ENCODE peak calls at places on chromosomes 12 and 14, in six cellular contexts. One of them, this sample, is unnamed.

GRCh38 chr12:19440019-19440858 is 947 bp downstream of the AEBP2 start:
- DNase-seq in epithelial cell of esophagus: peak
- DNase-seq in mesothelial cell of epicardium: peak
- DNase-seq in mammary epithelial cell: peak
- DNase-seq in Panc1: no peak
- DNase-seq in PC-9: peak
- DNase-seq in this sample: no peak

GRCh38 chr14:94058674-94059138 is 22.3 kb downstream of the DDX24 start:
- DNase-seq in mesothelial cell of epicardium: no peak
- DNase-seq in epithelial cell of esophagus: no peak
- DNase-seq in PC-9: no peak
- DNase-seq in mammary epithelial cell: no peak
- DNase-seq in Panc1: no peak
- DNase-seq in this sample: no peak

GRCh38 chr14:81485372-81485771 is 48.3 kb downstream of the SEL1L start:
- DNase-seq in epithelial cell of esophagus: no peak
- DNase-seq in Panc1: no peak
- DNase-seq in PC-9: no peak
- DNase-seq in mesothelial cell of epicardium: no peak
- DNase-seq in mammary epithelial cell: no peak
- DNase-seq in this sample: no peak

GRCh38 chr12:117024961-117025480 is 74.2 kb downstream of the TESC start:
- DNase-seq in Panc1: no peak
- DNase-seq in epithelial cell of esophagus: no peak
- DNase-seq in mesothelial cell of epicardium: peak
- DNase-seq in PC-9: no peak
- DNase-seq in mammary epithelial cell: no peak
- DNase-seq in this sample: no peak

GRCh38 chr12:106126441-106127288 is 12.1 kb downstream of the NUAK1 start:
- DNase-seq in mesothelial cell of epicardium: no peak
- DNase-seq in PC-9: peak
- DNase-seq in Panc1: peak
- DNase-seq in epithelial cell of esophagus: peak
- DNase-seq in mammary epithelial cell: peak
- DNase-seq in this sample: no peak

GRCh38 chr12:89895591-89895990 is 187.0 kb upstream of the ATP2B1 start:
- DNase-seq in Panc1: no peak
- DNase-seq in PC-9: no peak
- DNase-seq in mammary epithelial cell: no peak
- DNase-seq in epithelial cell of esophagus: no peak
- DNase-seq in mesothelial cell of epicardium: no peak
- DNase-seq in this sample: no peak

GRCh38 chr12:106073179-106073578 is 65.6 kb downstream of the NUAK1 start:
- DNase-seq in mesothelial cell of epicardium: no peak
- DNase-seq in PC-9: no peak
- DNase-seq in Panc1: no peak
- DNase-seq in mammary epithelial cell: no peak
- DNase-seq in epithelial cell of esophagus: peak
- DNase-seq in this sample: no peak

GRCh38 chr12:122985590-122986257 is 5.2 kb downstream of the ARL6IP4 start:
- DNase-seq in epithelial cell of esophagus: no peak
- DNase-seq in PC-9: no peak
- DNase-seq in mammary epithelial cell: no peak
- DNase-seq in mesothelial cell of epicardium: no peak
- DNase-seq in Panc1: no peak
- DNase-seq in this sample: no peak

GRCh38 chr12:109679716-109680520 is 33.7 kb upstream of the FAM222A start:
- DNase-seq in epithelial cell of esophagus: no peak
- DNase-seq in Panc1: no peak
- DNase-seq in PC-9: no peak
- DNase-seq in mammary epithelial cell: no peak
- DNase-seq in mesothelial cell of epicardium: no peak
- DNase-seq in this sample: peak

GRCh38 chr12:13981296-13981962 is at the start of gene GRIN2B:
- DNase-seq in mesothelial cell of epicardium: peak
- DNase-seq in mammary epithelial cell: no peak
- DNase-seq in PC-9: no peak
- DNase-seq in Panc1: no peak
- DNase-seq in epithelial cell of esophagus: no peak
- DNase-seq in this sample: no peak

GRCh38 chr12:127923501-127923900 is 343.5 kb upstream of the TMEM132C start:
- DNase-seq in Panc1: no peak
- DNase-seq in mammary epithelial cell: no peak
- DNase-seq in PC-9: no peak
- DNase-seq in mesothelial cell of epicardium: no peak
- DNase-seq in epithelial cell of esophagus: no peak
- DNase-seq in this sample: no peak

GRCh38 chr12:26648584-26648983 is 184.4 kb downstream of the ITPR2 start:
- DNase-seq in mesothelial cell of epicardium: no peak
- DNase-seq in epithelial cell of esophagus: peak
- DNase-seq in PC-9: peak
- DNase-seq in mammary epithelial cell: peak
- DNase-seq in Panc1: no peak
- DNase-seq in this sample: no peak

GRCh38 chr12:49553512-49554088 is 14.3 kb downstream of the MCRS1 start:
- DNase-seq in PC-9: no peak
- DNase-seq in epithelial cell of esophagus: peak
- DNase-seq in mammary epithelial cell: peak
- DNase-seq in mesothelial cell of epicardium: no peak
- DNase-seq in Panc1: peak
- DNase-seq in this sample: no peak
- TF ChIP-seq CTCF in PC-9: peak
- TF ChIP-seq CTCF in epithelial cell of esophagus: peak
- TF ChIP-seq CTCF in mammary epithelial cell: peak
- TF ChIP-seq CTCF in mesothelial cell of epicardium: peak
- TF ChIP-seq CTCF in Panc1: peak
- TF ChIP-seq CTCF in this sample: peak

GRCh38 chr12:120437735-120438494 is at the start of gene COX6A1:
- DNase-seq in Panc1: peak
- DNase-seq in mesothelial cell of epicardium: peak
- DNase-seq in mammary epithelial cell: peak
- DNase-seq in PC-9: peak
- DNase-seq in epithelial cell of esophagus: peak
- DNase-seq in this sample: peak
- TF ChIP-seq CTCF in Panc1: peak
- TF ChIP-seq CTCF in mesothelial cell of epicardium: no peak
- TF ChIP-seq CTCF in mammary epithelial cell: no peak
- TF ChIP-seq CTCF in PC-9: no peak
- TF ChIP-seq CTCF in epithelial cell of esophagus: peak
- TF ChIP-seq CTCF in this sample: no peak

GRCh38 chr12:66883545-66883944 is 204.7 kb upstream of the GRIP1 start:
- DNase-seq in PC-9: no peak
- DNase-seq in mammary epithelial cell: no peak
- DNase-seq in mesothelial cell of epicardium: no peak
- DNase-seq in Panc1: no peak
- DNase-seq in epithelial cell of esophagus: no peak
- DNase-seq in this sample: no peak

GRCh38 chr12:66877886-66878285 is 199.0 kb upstream of the GRIP1 start:
- DNase-seq in PC-9: no peak
- DNase-seq in mesothelial cell of epicardium: no peak
- DNase-seq in mammary epithelial cell: no peak
- DNase-seq in epithelial cell of esophagus: no peak
- DNase-seq in Panc1: no peak
- DNase-seq in this sample: no peak

GRCh38 chr12:66885115-66885875 is 206.4 kb upstream of the GRIP1 start:
- DNase-seq in PC-9: no peak
- DNase-seq in epithelial cell of esophagus: no peak
- DNase-seq in Panc1: no peak
- DNase-seq in mesothelial cell of epicardium: no peak
- DNase-seq in mammary epithelial cell: no peak
- DNase-seq in this sample: no peak

GRCh38 chr12:66881401-66881800 is 202.5 kb upstream of the GRIP1 start:
- DNase-seq in epithelial cell of esophagus: no peak
- DNase-seq in PC-9: no peak
- DNase-seq in Panc1: no peak
- DNase-seq in mesothelial cell of epicardium: no peak
- DNase-seq in mammary epithelial cell: no peak
- DNase-seq in this sample: no peak

GRCh38 chr12:66879392-66879791 is 200.5 kb upstream of the GRIP1 start:
- DNase-seq in mesothelial cell of epicardium: no peak
- DNase-seq in Panc1: no peak
- DNase-seq in PC-9: no peak
- DNase-seq in mammary epithelial cell: no peak
- DNase-seq in epithelial cell of esophagus: no peak
- DNase-seq in this sample: no peak
- TF ChIP-seq CTCF in mesothelial cell of epicardium: no peak
- TF ChIP-seq CTCF in Panc1: no peak
- TF ChIP-seq CTCF in PC-9: no peak
- TF ChIP-seq CTCF in mammary epithelial cell: no peak
- TF ChIP-seq CTCF in epithelial cell of esophagus: no peak
- TF ChIP-seq CTCF in this sample: no peak

GRCh38 chr12:53078425-53079225 is 565 bp downstream of the SPRYD3 start:
- DNase-seq in PC-9: no peak
- DNase-seq in epithelial cell of esophagus: peak
- DNase-seq in mammary epithelial cell: peak
- DNase-seq in mesothelial cell of epicardium: no peak
- DNase-seq in Panc1: no peak
- DNase-seq in this sample: peak
- TF ChIP-seq CTCF in PC-9: peak
- TF ChIP-seq CTCF in epithelial cell of esophagus: peak
- TF ChIP-seq CTCF in mammary epithelial cell: no peak
- TF ChIP-seq CTCF in mesothelial cell of epicardium: no peak
- TF ChIP-seq CTCF in Panc1: no peak
- TF ChIP-seq CTCF in this sample: peak

GRCh38 chr12:42129595-42130204 is 15.0 kb downstream of the GXYLT1 start:
- DNase-seq in mammary epithelial cell: peak
- DNase-seq in epithelial cell of esophagus: peak
- DNase-seq in PC-9: peak
- DNase-seq in Panc1: no peak
- DNase-seq in mesothelial cell of epicardium: no peak
- DNase-seq in this sample: no peak
- TF ChIP-seq CTCF in mammary epithelial cell: peak
- TF ChIP-seq CTCF in epithelial cell of esophagus: peak
- TF ChIP-seq CTCF in PC-9: peak
- TF ChIP-seq CTCF in Panc1: peak
- TF ChIP-seq CTCF in mesothelial cell of epicardium: peak
- TF ChIP-seq CTCF in this sample: peak

GRCh38 chr14:99816642-99817041 is 23.4 kb downstream of the EML1 start:
- DNase-seq in mammary epithelial cell: no peak
- DNase-seq in Panc1: no peak
- DNase-seq in PC-9: no peak
- DNase-seq in epithelial cell of esophagus: no peak
- DNase-seq in mesothelial cell of epicardium: no peak
- DNase-seq in this sample: no peak

GRCh38 chr14:99816217-99816616 is 23.0 kb downstream of the EML1 start:
- DNase-seq in mesothelial cell of epicardium: no peak
- DNase-seq in PC-9: no peak
- DNase-seq in mammary epithelial cell: no peak
- DNase-seq in epithelial cell of esophagus: no peak
- DNase-seq in Panc1: no peak
- DNase-seq in this sample: no peak

GRCh38 chr14:99818503-99819036 is 25.4 kb downstream of the EML1 start:
- DNase-seq in PC-9: no peak
- DNase-seq in mammary epithelial cell: no peak
- DNase-seq in epithelial cell of esophagus: no peak
- DNase-seq in Panc1: no peak
- DNase-seq in mesothelial cell of epicardium: no peak
- DNase-seq in this sample: no peak

GRCh38 chr14:99815696-99816095 is 22.5 kb downstream of the EML1 start:
- DNase-seq in Panc1: no peak
- DNase-seq in mesothelial cell of epicardium: no peak
- DNase-seq in epithelial cell of esophagus: no peak
- DNase-seq in PC-9: no peak
- DNase-seq in mammary epithelial cell: no peak
- DNase-seq in this sample: no peak

GRCh38 chr14:99817331-99817730 is 24.1 kb downstream of the EML1 start:
- DNase-seq in epithelial cell of esophagus: no peak
- DNase-seq in mesothelial cell of epicardium: no peak
- DNase-seq in mammary epithelial cell: no peak
- DNase-seq in PC-9: no peak
- DNase-seq in Panc1: no peak
- DNase-seq in this sample: no peak
- TF ChIP-seq CTCF in epithelial cell of esophagus: no peak
- TF ChIP-seq CTCF in mesothelial cell of epicardium: no peak
- TF ChIP-seq CTCF in mammary epithelial cell: no peak
- TF ChIP-seq CTCF in PC-9: no peak
- TF ChIP-seq CTCF in Panc1: no peak
- TF ChIP-seq CTCF in this sample: no peak

GRCh38 chr12:130768120-130768519 is 52.0 kb upstream of the RIMBP2 start:
- DNase-seq in PC-9: no peak
- DNase-seq in Panc1: no peak
- DNase-seq in mammary epithelial cell: peak
- DNase-seq in mesothelial cell of epicardium: no peak
- DNase-seq in epithelial cell of esophagus: peak
- DNase-seq in this sample: no peak

GRCh38 chr12:130775953-130776856 is 60.1 kb upstream of the RIMBP2 start:
- DNase-seq in PC-9: peak
- DNase-seq in Panc1: no peak
- DNase-seq in mammary epithelial cell: peak
- DNase-seq in mesothelial cell of epicardium: peak
- DNase-seq in epithelial cell of esophagus: peak
- DNase-seq in this sample: no peak

GRCh38 chr12:130766470-130766869 is 50.4 kb upstream of the RIMBP2 start:
- DNase-seq in Panc1: no peak
- DNase-seq in mammary epithelial cell: no peak
- DNase-seq in PC-9: no peak
- DNase-seq in epithelial cell of esophagus: no peak
- DNase-seq in mesothelial cell of epicardium: no peak
- DNase-seq in this sample: no peak

GRCh38 chr12:130765186-130765659 is 49.1 kb upstream of the RIMBP2 start:
- DNase-seq in Panc1: no peak
- DNase-seq in epithelial cell of esophagus: peak
- DNase-seq in mesothelial cell of epicardium: no peak
- DNase-seq in mammary epithelial cell: no peak
- DNase-seq in PC-9: no peak
- DNase-seq in this sample: no peak

GRCh38 chr12:130770413-130771028 is 54.4 kb upstream of the RIMBP2 start:
- DNase-seq in epithelial cell of esophagus: no peak
- DNase-seq in PC-9: no peak
- DNase-seq in mammary epithelial cell: no peak
- DNase-seq in mesothelial cell of epicardium: no peak
- DNase-seq in Panc1: no peak
- DNase-seq in this sample: no peak
- TF ChIP-seq CTCF in epithelial cell of esophagus: no peak
- TF ChIP-seq CTCF in PC-9: no peak
- TF ChIP-seq CTCF in mammary epithelial cell: no peak
- TF ChIP-seq CTCF in mesothelial cell of epicardium: no peak
- TF ChIP-seq CTCF in Panc1: no peak
- TF ChIP-seq CTCF in this sample: no peak

This sample was measured in chondrocyte.